ENCODE peak calls at places on chromosomes 6 and 20, in five cellular contexts. S is stimulated activated CD8-positive, alpha-beta memory T cell treated with anti-CD3 and anti-CD28 coated beads, Interleukin-4, amount 100 ng/mL, for 24 hours; Q is renal cortical epithelial cell; D is Daoy; Y is frontal cortex. V is an unnamed sample.

GRCh38 chr6:142841915-142842314 is 103.1 kb downstream of the HIVEP2 start:
- DNase-seq in S (no peak), D (no peak), Y (no peak), Q (no peak), V (no peak)

GRCh38 chr6:43821101-43821886 is 51.3 kb downstream of the VEGFA start:
- DNase-seq in Q (no peak), D (no peak), S (no peak), Y (no peak), V (no peak)

GRCh38 chr20:52972965-52973819 is 1.0 kb downstream of the TSHZ2 start:
- DNase-seq in S (no peak), Y (no peak), Q (no peak), D (peak), V (no peak)

GRCh38 chr6:7088076-7088742 is 19.6 kb upstream of the RREB1 start:
- DNase-seq in S (no peak), Q (no peak), D (no peak), Y (no peak), V (no peak)

GRCh38 chr6:142566628-142567396 is 265.0 kb downstream of the ADGRG6 start:
- DNase-seq in Y (no peak), S (peak), Q (peak), D (peak), V (no peak)

GRCh38 chr6:129766959-129767728 is 57.2 kb upstream of the ARHGAP18 start:
- DNase-seq in Q (peak), S (peak), D (peak), Y (no peak), V (peak)

GRCh38 chr20:44959082-44959895 is 908 bp downstream of the TOMM34 start:
- DNase-seq in D (peak), Q (peak), S (peak), Y (peak), V (no peak)

GRCh38 chr6:137181876-137182653 is 8.6 kb upstream of the IL22RA2 start:
- DNase-seq in D (no peak), Y (no peak), Q (no peak), S (no peak), V (no peak)

GRCh38 chr20:5100684-5101347 is 18.9 kb downstream of the PCNA start:
- DNase-seq in Y (no peak), S (peak), Q (peak), D (peak), V (peak)

GRCh38 chr6:144568241-144568640 is 283.1 kb downstream of the UTRN start:
- DNase-seq in Y (no peak), Q (no peak), D (no peak), S (no peak), V (no peak)

GRCh38 chr6:74912234-74912633 is 293.6 kb downstream of the COL12A1 start:
- DNase-seq in Q (no peak), Y (no peak), S (no peak), D (no peak), V (no peak)

GRCh38 chr6:118408863-118409262 is 139.2 kb upstream of the PLN start:
- DNase-seq in D (no peak), Q (no peak), Y (no peak), S (no peak), V (no peak)

GRCh38 chr6:31829633-31830492 is 2.3 kb downstream of the HSPA1B start:
- DNase-seq in Q (peak), D (peak), Y (no peak), S (no peak), V (no peak)

GRCh38 chr6:112956696-112957525 is 609.8 kb downstream of the RFPL4B start:
- DNase-seq in S (no peak), Q (peak), D (peak), Y (no peak), V (no peak)

GRCh38 chr20:31720486-31721407 is 1.9 kb downstream of the BCL2L1 start:
- DNase-seq in S (no peak), Y (no peak), Q (no peak), D (peak), V (no peak)

GRCh38 chr6:7433211-7433610 is 43.6 kb downstream of the RIOK1 start:
- DNase-seq in D (no peak), Y (no peak), Q (no peak), S (no peak), V (no peak)

GRCh38 chr6:82362868-82363267 is 749 bp upstream of the TPBG start:
- DNase-seq in Y (no peak), D (peak), Q (no peak), S (no peak), V (no peak)

GRCh38 chr6:117025310-117025709 is 148.3 kb downstream of the RFX6 start:
- DNase-seq in D (no peak), S (no peak), Y (no peak), Q (no peak), V (no peak)

GRCh38 chr6:17093692-17094091 is 8.2 kb upstream of the STMND1 start:
- DNase-seq in D (peak), Q (no peak), Y (no peak), S (no peak), V (no peak)

GRCh38 chr20:56629464-56630085 is 469 bp downstream of the TFAP2C start:
- DNase-seq in Y (no peak), Q (no peak), S (no peak), D (peak), V (no peak)

GRCh38 chr6:32842690-32843089 is 1.2 kb downstream of the PSMB8 start:
- DNase-seq in Y (no peak), Q (no peak), S (no peak), D (no peak), V (no peak)

GRCh38 chr6:34383651-34384304 is 8.7 kb downstream of the NUDT3 start:
- DNase-seq in D (no peak), Q (no peak), Y (no peak), S (no peak), V (no peak)

GRCh38 chr6:36364669-36365479 is 22.6 kb downstream of the ETV7 start:
- DNase-seq in Y (no peak), Q (peak), S (no peak), D (peak), V (no peak)

GRCh38 chr6:138250513-138251247 is 32.4 kb upstream of the PBOV1 start:
- DNase-seq in S (no peak), Y (no peak), Q (peak), D (peak), V (no peak)

GRCh38 chr6:33418690-33419291 is 884 bp upstream of the CUTA start:
- DNase-seq in S (no peak), Q (no peak), Y (no peak), D (peak), V (no peak)

GRCh38 chr6:160042788-160043301 is 74.0 kb downstream of the IGF2R start:
- DNase-seq in D (peak), Y (no peak), S (no peak), Q (no peak), V (no peak)

GRCh38 chr6:39558079-39558478 is 167.1 kb downstream of the KIF6 start:
- DNase-seq in Q (no peak), D (no peak), S (no peak), Y (no peak), V (no peak)

GRCh38 chr20:57578476-57579165 is 17.7 kb downstream of the PCK1 start:
- DNase-seq in Q (no peak), Y (no peak), S (no peak), D (no peak), V (no peak)

GRCh38 chr20:60427516-60427915 is 469.3 kb downstream of the CDH26 start:
- DNase-seq in Q (no peak), S (no peak), Y (no peak), D (no peak), V (no peak)

GRCh38 chr20:45798935-45799642 is 7.3 kb downstream of the DNTTIP1 start:
- DNase-seq in Y (no peak), S (peak), Q (peak), D (peak), V (no peak)

GRCh38 chr6:12709556-12709955 is 7.0 kb upstream of the PHACTR1 start:
- DNase-seq in Q (no peak), S (no peak), D (no peak), Y (no peak), V (no peak)

V was measured in type B pancreatic cell.